ENCODE peak calls at places on chromosome 4, in eight cellular contexts. T is CD14-positive monocyte, C is mesothelial cell of epicardium, P is DMS 273 treated with DMSO at 0.1 percent for 48 hours, H is C1 segment of cervical spinal cord, G is A549, Y is T-helper 1 cell, J is amygdala. I is an unnamed sample.
A peak's percentile ranks its signal among the peaks of the same experiment; 100 is the strongest.

GRCh38 chr4:173211838-173212237 is 43.2 kb downstream of the GALNT7 start:
- DNase-seq in J (no peak), Y (no peak), G (peak; percentile 58), P (no peak), H (no peak), T (no peak), C (no peak), I (no peak)

GRCh38 chr4:55409468-55410171 is 13.9 kb downstream of the TMEM165 start:
- DNase-seq in C (no peak), H (no peak), T (no peak), G (no peak), J (no peak), P (no peak), Y (no peak), I (no peak)

GRCh38 chr4:148089624-148090023 is 352.6 kb downstream of the NR3C2 start:
- DNase-seq in C (no peak), H (no peak), P (no peak), J (no peak), T (no peak), G (no peak), Y (no peak), I (no peak)

GRCh38 chr4:14184265-14184664 is 556.7 kb upstream of the BOD1L1 start:
- DNase-seq in G (no peak), J (no peak), H (no peak), T (no peak), C (no peak), P (peak; percentile 38), Y (no peak), I (no peak)

GRCh38 chr4:3827616-3828492 is 61.7 kb downstream of the ADRA2C start:
- DNase-seq in T (no peak), Y (no peak), C (no peak), J (peak; percentile 53), G (peak; percentile 21), P (no peak), H (peak; percentile 49), I (no peak)

GRCh38 chr4:55098805-55099204 is 26.6 kb downstream of the KDR start:
- DNase-seq in Y (no peak), H (no peak), P (no peak), J (no peak), C (no peak), T (no peak), G (no peak), I (no peak)

GRCh38 chr4:77209012-77209411 is 52.0 kb downstream of the CCNG2 start:
- DNase-seq in Y (no peak), H (no peak), J (no peak), P (no peak), T (no peak), G (no peak), C (no peak), I (no peak)

GRCh38 chr4:21136231-21136630 is 436.0 kb downstream of the PACRGL start:
- DNase-seq in C (no peak), H (no peak), Y (no peak), G (no peak), T (no peak), J (no peak), P (no peak), I (no peak)

GRCh38 chr4:101400096-101400495 is 52.8 kb upstream of the PPP3CA start:
- DNase-seq in P (no peak), T (no peak), Y (no peak), H (no peak), C (no peak), J (no peak), G (no peak), I (no peak)

GRCh38 chr4:147157860-147158701 is 212.4 kb upstream of the TTC29 start:
- DNase-seq in P (no peak), C (peak; percentile 61), T (no peak), G (peak; percentile 20), J (no peak), H (no peak), Y (no peak), I (no peak)

GRCh38 chr4:7956306-7957112 is 16.8 kb upstream of the AFAP1 start:
- DNase-seq in J (no peak), Y (no peak), H (no peak), P (no peak), C (no peak), G (peak; percentile 48), T (no peak), I (no peak)

GRCh38 chr4:99349338-99349737 is 3.2 kb downstream of the ADH1C start:
- DNase-seq in H (no peak), T (no peak), P (no peak), J (no peak), Y (no peak), C (no peak), G (no peak), I (no peak)